ENCODE peak calls at places on chromosomes 11 and 22, in six cellular contexts. Q is Peyer's patch, H is HFFc6, F is retinal pigment epithelial cell, U is epithelial cell of esophagus, P is endothelial cell. X is an unnamed sample.

GRCh38 chr11:70505761-70506657 is 107.7 kb downstream of the CTTN start:
- DNase-seq in Q (no peak), H (no peak), F (no peak), U (no peak), P (no peak), X (no peak)

GRCh38 chr22:49307870-49308269 is 519.8 kb downstream of the BRD1 start:
- DNase-seq in Q (peak; percentile 23), H (no peak), F (no peak), U (no peak), P (peak; percentile 2), X (no peak)

GRCh38 chr11:8531312-8531711 is 62.7 kb downstream of the STK33 start:
- DNase-seq in Q (no peak), H (no peak), F (no peak), U (no peak), P (no peak), X (no peak)

GRCh38 chr22:27207907-27208306 is 550.5 kb downstream of the MIAT start:
- DNase-seq in Q (no peak), H (no peak), F (no peak), U (peak; percentile 84), P (no peak), X (no peak)

GRCh38 chr22:50076646-50077624 is 8.3 kb downstream of the MLC1 start:
- DNase-seq in Q (no peak), H (no peak), F (no peak), U (no peak), P (no peak), X (no peak)

GRCh38 chr11:44014968-44015623 is 32.7 kb upstream of the ACCSL start:
- DNase-seq in Q (peak; percentile 26), H (peak; percentile 44), F (no peak), U (no peak), P (no peak), X (no peak)

GRCh38 chr11:45530111-45530510 is 135.3 kb downstream of the CHST1 start:
- DNase-seq in Q (no peak), H (no peak), F (no peak), U (no peak), P (no peak), X (no peak)

GRCh38 chr11:25566298-25567200 is 765.4 kb upstream of the ANO3 start:
- DNase-seq in Q (no peak), H (no peak), F (peak; percentile 45), U (no peak), P (no peak), X (peak; percentile 16)

GRCh38 chr11:61198391-61198790 is 4.9 kb upstream of the PGA3 start:
- DNase-seq in Q (no peak), H (no peak), F (no peak), U (no peak), P (no peak), X (no peak)

GRCh38 chr11:335779-336665 is 15.4 kb upstream of the IFITM3 start:
- DNase-seq in Q (peak; percentile 50), H (no peak), F (no peak), U (no peak), P (no peak), X (no peak)

GRCh38 chr22:33382427-33382826 is 324.2 kb upstream of the SYN3 start:
- DNase-seq in Q (no peak), H (no peak), F (no peak), U (no peak), P (no peak), X (no peak)

GRCh38 chr22:31972180-31972579 is 27.8 kb downstream of the YWHAH start:
- DNase-seq in Q (no peak), H (no peak), F (no peak), U (no peak), P (no peak), X (no peak)

GRCh38 chr11:68838572-68838964 is 3.1 kb downstream of the CPT1A start:
- DNase-seq in Q (no peak), H (peak; percentile 10), F (no peak), U (no peak), P (no peak), X (no peak)

GRCh38 chr11:15472405-15472799 is 357.7 kb downstream of the INSC start:
- DNase-seq in Q (no peak), H (no peak), F (no peak), U (no peak), P (no peak), X (no peak)

GRCh38 chr11:15865212-15865987 is 490.9 kb downstream of the SOX6 start:
- DNase-seq in Q (no peak), H (no peak), F (no peak), U (peak; percentile 97), P (no peak), X (peak; percentile 32)

GRCh38 chr11:57430946-57431345 is 4.0 kb upstream of the SLC43A3 start:
- DNase-seq in Q (no peak), H (no peak), F (no peak), U (no peak), P (no peak), X (no peak)

GRCh38 chr22:46547883-46548244 is 10.4 kb upstream of the CELSR1 start:
- DNase-seq in Q (peak; percentile 71), H (peak; percentile 93), F (peak; percentile 71), U (peak; percentile 70), P (no peak), X (peak; percentile 89)

GRCh38 chr11:42651654-42652053 is 660.1 kb upstream of the API5 start:
- DNase-seq in Q (no peak), H (no peak), F (no peak), U (no peak), P (no peak), X (no peak)

GRCh38 chr22:25069758-25070461 is 117.4 kb downstream of the KIAA1671 start:
- DNase-seq in Q (no peak), H (no peak), F (no peak), U (no peak), P (no peak), X (no peak)

GRCh38 chr11:44290206-44290605 is 19.7 kb downstream of the ALX4 start:
- DNase-seq in Q (no peak), H (no peak), F (no peak), U (peak; percentile 85), P (no peak), X (no peak)

GRCh38 chr22:27065259-27065658 is 407.9 kb downstream of the MIAT start:
- DNase-seq in Q (no peak), H (no peak), F (no peak), U (no peak), P (no peak), X (no peak)

GRCh38 chr11:75557649-75558494 is 4.2 kb upstream of the SERPINH1 start:
- DNase-seq in Q (no peak), H (peak; percentile 86), F (peak; percentile 79), U (peak; percentile 57), P (no peak), X (no peak)

GRCh38 chr11:93219440-93219839 is 21.6 kb upstream of the SLC36A4 start:
- DNase-seq in Q (no peak), H (no peak), F (no peak), U (peak; percentile 31), P (no peak), X (no peak)

GRCh38 chr11:22666320-22666699 is at the start of gene GAS2:
- DNase-seq in Q (no peak), H (no peak), F (no peak), U (no peak), P (no peak), X (no peak)

GRCh38 chr11:109374032-109374431 is 48.0 kb upstream of the C11orf87 start:
- DNase-seq in Q (no peak), H (no peak), F (no peak), U (no peak), P (no peak), X (no peak)

GRCh38 chr11:62865641-62866040 is 15.1 kb upstream of the SLC3A2 start:
- DNase-seq in Q (no peak), H (peak; percentile 26), F (no peak), U (no peak), P (no peak), X (no peak)

GRCh38 chr11:87851234-87851633 is 324.0 kb downstream of the RAB38 start:
- DNase-seq in Q (no peak), H (peak; percentile 34), F (peak; percentile 82), U (peak; percentile 64), P (no peak), X (no peak)

GRCh38 chr11:31240340-31240904 is 129.1 kb downstream of the DCDC1 start:
- DNase-seq in Q (no peak), H (no peak), F (no peak), U (peak; percentile 63), P (peak; percentile 56), X (peak; percentile 46)

GRCh38 chr11:74090701-74091100 is 80.1 kb downstream of the C2CD3 start:
- DNase-seq in Q (no peak), H (no peak), F (no peak), U (peak; percentile 28), P (no peak), X (no peak)
- TF ChIP-seq CTCF in Q (peak; percentile 16), H (peak; percentile 29), F (peak; percentile 29), U (peak; percentile 43), P (no peak), X (peak; percentile 59)

GRCh38 chr11:127133061-127133460 is 132.5 kb upstream of the KIRREL3 start:
- DNase-seq in Q (no peak), H (no peak), F (no peak), U (no peak), P (no peak), X (no peak)

DNA sequence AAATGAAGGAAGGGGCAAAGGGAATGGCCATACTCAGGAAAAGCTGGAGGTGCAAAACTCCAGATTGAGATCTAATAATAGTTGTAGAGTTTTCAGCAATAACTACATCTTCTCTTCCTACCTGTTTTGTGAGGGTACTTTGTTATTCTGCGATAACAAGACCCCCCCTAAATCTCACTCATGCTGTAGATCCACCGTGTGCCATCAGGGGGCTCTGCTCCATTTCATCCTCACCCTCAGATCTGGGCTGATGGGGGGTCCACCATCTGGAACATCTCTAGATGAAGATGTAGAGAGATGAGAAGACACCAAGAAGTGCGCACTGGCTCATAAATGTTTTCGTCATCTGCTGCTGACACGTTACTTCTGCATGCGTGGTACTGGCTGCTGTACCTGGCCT is 135.9 kb upstream of the KIRREL3 start:
- DNase-seq in Q (no peak), H (no peak), F (no peak), U (no peak), P (no peak), X (no peak)
- TF ChIP-seq CTCF in Q (no peak), H (peak; percentile 23), F (no peak), U (no peak), P (no peak), X (peak; percentile 13)

GRCh38 chr11:72353861-72354260 is 80.5 kb downstream of the CLPB start:
- DNase-seq in Q (no peak), H (no peak), F (no peak), U (peak; percentile 15), P (peak; percentile 16), X (peak; percentile 14)
- TF ChIP-seq CTCF in Q (no peak), H (peak; percentile 31), F (peak; percentile 24), U (peak; percentile 22), P (no peak), X (peak; percentile 42)

DNA sequence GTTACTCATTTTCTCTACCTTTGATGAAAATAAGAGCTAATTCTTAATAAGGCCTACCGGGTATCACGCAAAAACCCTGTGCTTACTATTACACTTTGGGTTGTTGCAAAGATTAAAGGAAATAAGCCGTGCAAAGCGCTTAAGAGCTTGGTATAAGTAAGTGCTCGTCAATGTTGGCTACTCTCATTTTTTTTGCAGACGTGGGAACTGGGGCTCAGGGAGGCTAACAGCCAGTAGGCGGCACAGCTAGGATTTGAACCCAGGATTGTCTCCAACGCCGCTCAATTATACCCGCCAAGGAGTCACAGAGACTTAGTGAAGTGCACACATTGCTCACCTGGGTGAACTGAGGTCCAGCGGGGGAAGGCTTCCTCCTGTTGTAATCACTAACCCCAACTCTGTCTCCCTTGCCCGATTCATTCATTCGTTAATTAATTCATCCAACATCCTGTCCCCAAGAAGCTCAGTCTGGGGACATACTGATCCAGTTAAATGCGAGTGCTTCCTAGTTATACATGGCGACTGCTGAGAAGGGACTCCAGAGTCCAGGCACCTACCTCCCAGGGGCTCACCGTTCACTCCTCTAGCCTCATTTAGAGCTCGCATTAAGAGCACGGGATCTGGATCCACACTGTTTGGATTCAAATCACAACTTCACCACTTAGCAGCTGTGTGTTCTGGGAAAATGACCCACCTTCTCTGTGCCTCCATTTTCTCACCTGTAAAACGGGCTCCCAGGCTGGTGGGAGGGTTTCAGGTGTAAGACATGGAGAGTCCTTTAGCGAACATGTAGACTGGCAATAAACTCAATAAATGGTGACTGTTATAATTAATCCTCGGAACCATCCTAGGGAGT is 869 bp upstream of the MTFP1 start:
- DNase-seq in Q (no peak), H (peak; percentile 24), F (peak; percentile 71), U (peak; percentile 54), P (no peak), X (peak; percentile 27)
- TF ChIP-seq CTCF in Q (no peak), H (peak; percentile 45), F (peak; percentile 39), U (peak; percentile 13), P (no peak), X (peak; percentile 19)

X was measured in PC-9.